ENCODE peak calls at places on chromosomes 12 and 14, in five cellular contexts. A is fibroblast of mammary gland, C is fibroblast of pulmonary artery, Z is astrocyte of the cerebellum, H is lung. F is an unnamed sample.

GRCh38 chr12:509494-509893 is 49.8 kb downstream of the B4GALNT3 start:
- DNase-seq in C (peak; percentile 46), Z (no peak), A (no peak), H (peak; percentile 57), F (no peak)

GRCh38 chr12:50402270-50403000 is 1.8 kb downstream of the LARP4 start:
- DNase-seq in Z (no peak), A (no peak), C (no peak), H (no peak), F (no peak)

GRCh38 chr14:73717998-73718741 is 4.0 kb upstream of the PNMA1 start:
- DNase-seq in C (no peak), Z (no peak), A (no peak), H (no peak), F (no peak)

GRCh38 chr12:59548930-59549329 is 46.9 kb upstream of the SLC16A7 start:
- DNase-seq in C (no peak), Z (no peak), A (no peak), H (no peak), F (no peak)

GRCh38 chr12:129483494-129483893 is 420.3 kb downstream of the TMEM132D start:
- DNase-seq in Z (no peak), H (no peak), A (no peak), C (no peak), F (no peak)

GRCh38 chr12:48198619-48198973 is 4.5 kb downstream of the OR10AD1 start:
- DNase-seq in A (no peak), H (no peak), C (peak; percentile 14), Z (no peak), F (no peak)

GRCh38 chr12:89789862-89790261 is 81.2 kb upstream of the ATP2B1 start:
- DNase-seq in C (peak; percentile 32), Z (no peak), A (no peak), H (no peak), F (no peak)

GRCh38 chr12:49705479-49706267 is 1.5 kb downstream of the FMNL3 start:
- DNase-seq in H (peak; percentile 28), A (peak; percentile 80), Z (peak; percentile 53), C (peak; percentile 59), F (peak; percentile 45)

GRCh38 chr14:50855558-50855957 is 16.3 kb upstream of the ABHD12B start:
- DNase-seq in Z (no peak), H (no peak), A (no peak), C (peak; percentile 29), F (no peak)

GRCh38 chr12:54006700-54007220 is 2.0 kb upstream of the HOXC8 start:
- DNase-seq in Z (no peak), H (no peak), C (no peak), A (no peak), F (no peak)

GRCh38 chr12:3361156-3361555 is 129.8 kb upstream of the PRMT8 start:
- DNase-seq in Z (no peak), A (no peak), C (no peak), H (no peak), F (no peak)

GRCh38 chr12:50197297-50197727 is 30.1 kb upstream of the CERS5 start:
- DNase-seq in C (peak; percentile 81), Z (no peak), A (no peak), H (no peak), F (no peak)

GRCh38 chr12:49890096-49890461 is 13.6 kb downstream of the FAIM2 start:
- DNase-seq in H (no peak), Z (no peak), C (no peak), A (no peak), F (no peak)

GRCh38 chr14:53278602-53279506 is 125.7 kb upstream of the DDHD1 start:
- DNase-seq in H (no peak), C (peak; percentile 60), Z (no peak), A (peak; percentile 76), F (no peak)

GRCh38 chr12:65311260-65311659 is 32.8 kb downstream of the MSRB3 start:
- DNase-seq in A (no peak), Z (no peak), C (no peak), H (no peak), F (no peak)

GRCh38 chr14:36317650-36318049 is 2.8 kb downstream of the MBIP start:
- DNase-seq in Z (no peak), H (no peak), A (peak; percentile 26), C (no peak), F (no peak)

GRCh38 chr12:3315201-3315661 is 175.8 kb upstream of the PRMT8 start:
- DNase-seq in Z (no peak), A (peak; percentile 72), H (peak; percentile 45), C (peak; percentile 43), F (no peak)

GRCh38 chr12:76533331-76533730 is 26.2 kb downstream of the OSBPL8 start:
- DNase-seq in Z (no peak), H (no peak), A (no peak), C (no peak), F (no peak)

GRCh38 chr12:109065853-109066193 is 13.4 kb downstream of the USP30 start:
- DNase-seq in H (no peak), A (no peak), C (no peak), Z (no peak), F (no peak)

GRCh38 chr12:63319936-63320633 is 169.1 kb upstream of the AVPR1A start:
- DNase-seq in Z (no peak), C (no peak), H (no peak), A (no peak), F (no peak)

GRCh38 chr14:79278798-79279644 is 932.3 kb downstream of the DIO2 start:
- DNase-seq in H (peak; percentile 89), C (peak; percentile 87), A (peak; percentile 80), Z (peak; percentile 72), F (peak; percentile 54)

GRCh38 chr12:68476786-68477185 is 133.9 kb upstream of the RAP1B start:
- DNase-seq in Z (no peak), A (no peak), C (no peak), H (no peak), F (no peak)

GRCh38 chr14:51554953-51555352 is 96.8 kb upstream of the FRMD6 start:
- DNase-seq in C (peak; percentile 43), Z (no peak), H (no peak), A (peak; percentile 62), F (no peak)

GRCh38 chr12:120404271-120404670 is 33.6 kb upstream of the COX6A1 start:
- DNase-seq in C (no peak), Z (no peak), H (no peak), A (peak; percentile 3), F (no peak)

GRCh38 chr12:101968770-101969169 is 91.4 kb downstream of the DRAM1 start:
- DNase-seq in C (no peak), H (no peak), Z (no peak), A (no peak), F (no peak)

GRCh38 chr12:4586500-4586899 is 24.5 kb downstream of the DYRK4 start:
- DNase-seq in H (no peak), Z (no peak), A (no peak), C (no peak), F (no peak)

GRCh38 chr12:4584281-4584680 is 22.3 kb downstream of the DYRK4 start:
- DNase-seq in Z (no peak), A (no peak), C (no peak), H (no peak), F (no peak)

GRCh38 chr12:4588916-4589315 is 26.9 kb downstream of the DYRK4 start:
- DNase-seq in Z (no peak), C (no peak), A (no peak), H (no peak), F (no peak)

GRCh38 chr12:4584896-4585295 is 22.9 kb downstream of the DYRK4 start:
- DNase-seq in A (no peak), H (no peak), C (no peak), Z (no peak), F (no peak)

GRCh38 chr12:4587108-4587507 is 25.1 kb downstream of the DYRK4 start:
- DNase-seq in A (no peak), C (no peak), H (no peak), Z (no peak), F (no peak)
- TF ChIP-seq CTCF in A (no peak), C (no peak), H (no peak), Z (no peak), F (no peak)

DNA sequence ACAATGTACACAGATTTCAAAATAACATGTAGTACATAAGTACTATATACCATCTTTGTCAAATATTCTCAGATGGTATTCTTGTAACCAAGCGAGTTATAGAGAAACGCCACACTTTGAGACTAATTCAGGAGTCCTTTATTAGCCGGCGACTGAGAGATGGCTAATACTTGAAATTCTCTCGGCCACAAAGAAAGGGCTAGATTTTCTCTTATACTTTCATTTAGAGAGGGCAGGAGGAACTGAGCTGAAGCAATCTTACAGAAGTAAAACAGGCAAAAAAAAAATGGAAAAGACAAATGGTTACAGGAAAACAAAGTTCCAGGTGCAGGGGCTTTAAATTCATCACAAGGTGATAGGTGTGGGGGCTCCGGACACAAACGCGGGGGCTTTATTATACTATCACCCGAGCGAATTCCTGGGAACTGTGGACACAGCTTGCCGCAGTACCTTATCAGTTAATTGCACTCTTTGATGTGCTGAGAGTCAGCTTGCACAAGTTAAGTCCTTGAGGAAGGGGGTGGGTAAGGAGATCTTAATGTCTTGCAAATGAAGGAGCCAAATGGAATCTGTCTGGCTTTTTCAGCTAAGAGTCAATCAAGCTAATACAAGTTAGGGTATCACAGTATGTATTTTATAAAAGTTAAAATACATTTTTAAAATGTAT is 382.3 kb downstream of the KCNH5 start:
- DNase-seq in A (no peak), H (no peak), C (peak; percentile 13), Z (no peak), F (no peak)
- H3K4me3 ChIP-seq in A (no peak overlapping the region), H (no peak overlapping the region), C (no peak overlapping the region), Z (no peak overlapping the region), F (no peak overlapping the region)

DNA sequence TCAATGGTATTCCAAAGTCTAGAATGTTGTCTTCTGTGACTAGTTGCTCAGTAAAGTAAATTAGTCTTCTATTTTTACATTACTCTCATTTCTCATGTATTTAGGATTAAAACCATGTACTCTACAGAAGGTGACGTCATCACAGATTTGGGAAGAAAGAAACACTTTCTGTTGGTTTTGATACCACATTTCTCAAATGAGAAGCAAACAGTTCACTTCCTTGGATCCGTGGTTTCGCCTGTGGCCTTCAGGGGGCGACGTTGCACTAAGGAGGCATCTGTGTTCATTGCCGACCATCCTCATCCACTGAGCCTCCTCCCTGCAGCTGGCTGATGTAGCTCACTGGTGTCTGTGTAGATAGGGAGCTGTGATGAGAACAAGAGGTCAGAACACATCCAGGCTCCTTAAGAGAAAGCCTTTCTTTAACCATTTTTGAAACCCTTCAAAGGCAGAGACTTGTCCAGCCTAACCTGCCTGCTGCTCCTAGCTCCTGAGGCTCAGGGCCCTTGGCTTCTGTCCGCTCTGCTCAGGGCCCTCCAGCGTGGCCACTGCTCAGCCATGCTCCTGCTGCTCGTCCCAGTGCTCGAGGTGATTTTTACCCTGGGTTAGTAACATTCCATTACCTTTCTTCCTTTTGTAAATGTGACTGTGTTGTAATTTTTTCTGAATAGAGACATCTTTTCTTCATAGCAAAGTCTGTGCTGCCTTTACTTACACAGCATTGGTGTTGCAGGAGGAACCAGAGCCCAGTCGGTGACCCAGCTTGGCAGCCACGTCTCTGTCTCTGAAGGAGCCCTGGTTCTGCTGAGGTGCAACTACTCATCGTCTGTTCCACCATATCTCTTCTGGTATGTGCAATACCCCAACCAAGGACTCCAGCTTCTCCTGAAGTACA is 220.6 kb upstream of the OR4E1 start:
- DNase-seq in H (no peak), Z (no peak), C (no peak), A (no peak), F (no peak)
- TF ChIP-seq CTCF in H (no peak), Z (peak; percentile 21), C (peak; percentile 26), A (peak; percentile 17), F (no peak)

DNA sequence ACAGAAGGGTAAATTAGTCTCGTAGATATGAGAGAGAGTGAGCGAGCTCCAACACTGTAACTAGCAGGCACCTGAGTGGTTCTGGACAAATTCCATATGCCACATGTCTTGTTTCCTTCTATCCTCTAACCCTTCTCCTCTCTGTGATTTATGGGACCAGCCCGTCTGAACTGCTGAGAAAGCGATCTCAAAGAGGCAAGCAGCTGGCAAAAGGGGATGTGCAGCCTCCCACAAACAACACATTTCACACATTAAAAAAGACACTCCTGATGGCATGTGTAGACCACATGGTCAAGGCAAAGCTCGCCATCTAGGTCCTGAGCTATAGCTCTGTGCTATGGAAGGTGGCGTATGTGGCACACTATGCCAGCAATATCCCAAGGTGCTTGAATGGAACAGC is 227.5 kb downstream of the KTN1 start:
- DNase-seq in Z (no peak), C (no peak), A (no peak), H (no peak), F (no peak)
- H3K4me3 ChIP-seq in Z (no peak overlapping the region), C (no peak overlapping the region), A (no peak overlapping the region), H (no peak overlapping the region), F (no peak overlapping the region)

F was measured in AG04449.